ENCODE peak calls at places on chromosomes 12 and 14, in eight cellular contexts. One of them, this sample, is unnamed.

GRCh38 chr14:22071001-22071400 is 397.4 kb upstream of the OR4E1 start:
- DNase-seq in astrocyte of the spinal cord: no peak
- DNase-seq in BJ: no peak
- DNase-seq in HFF-Myc: no peak
- DNase-seq in foreskin fibroblast: no peak
- DNase-seq in A549: no peak
- DNase-seq in endodermal cell: no peak
- DNase-seq in cardiac muscle cell: no peak
- DNase-seq in this sample: no peak

GRCh38 chr14:93085916-93086315 is 29.8 kb downstream of the ITPK1 start:
- DNase-seq in cardiac muscle cell: peak
- DNase-seq in endodermal cell: peak
- DNase-seq in astrocyte of the spinal cord: no peak
- DNase-seq in BJ: no peak
- DNase-seq in A549: no peak
- DNase-seq in HFF-Myc: no peak
- DNase-seq in foreskin fibroblast: peak
- DNase-seq in this sample: no peak

GRCh38 chr12:67222302-67222701 is 46.9 kb upstream of the CAND1 start:
- DNase-seq in A549: no peak
- DNase-seq in foreskin fibroblast: peak
- DNase-seq in endodermal cell: peak
- DNase-seq in astrocyte of the spinal cord: peak
- DNase-seq in BJ: no peak
- DNase-seq in HFF-Myc: no peak
- DNase-seq in cardiac muscle cell: peak
- DNase-seq in this sample: no peak

GRCh38 chr12:80161612-80162011 is 62.3 kb downstream of the OTOGL start:
- DNase-seq in A549: no peak
- DNase-seq in astrocyte of the spinal cord: no peak
- DNase-seq in HFF-Myc: no peak
- DNase-seq in cardiac muscle cell: no peak
- DNase-seq in BJ: no peak
- DNase-seq in endodermal cell: no peak
- DNase-seq in foreskin fibroblast: peak
- DNase-seq in this sample: no peak

GRCh38 chr14:80448267-80448666 is 237.0 kb upstream of the DIO2 start:
- DNase-seq in foreskin fibroblast: no peak
- DNase-seq in cardiac muscle cell: no peak
- DNase-seq in endodermal cell: no peak
- DNase-seq in A549: no peak
- DNase-seq in HFF-Myc: no peak
- DNase-seq in BJ: no peak
- DNase-seq in astrocyte of the spinal cord: no peak
- DNase-seq in this sample: no peak

GRCh38 chr12:41333988-41334387 is 145.9 kb downstream of the PDZRN4 start:
- DNase-seq in foreskin fibroblast: no peak
- DNase-seq in HFF-Myc: no peak
- DNase-seq in astrocyte of the spinal cord: no peak
- DNase-seq in endodermal cell: no peak
- DNase-seq in cardiac muscle cell: no peak
- DNase-seq in A549: no peak
- DNase-seq in BJ: no peak
- DNase-seq in this sample: no peak

GRCh38 chr12:128567730-128568129 is 256.0 kb downstream of the SLC15A4 start:
- DNase-seq in A549: no peak
- DNase-seq in endodermal cell: no peak
- DNase-seq in astrocyte of the spinal cord: no peak
- DNase-seq in cardiac muscle cell: no peak
- DNase-seq in BJ: no peak
- DNase-seq in foreskin fibroblast: no peak
- DNase-seq in HFF-Myc: no peak
- DNase-seq in this sample: no peak

GRCh38 chr12:20696181-20696580 is 1.0 kb downstream of the SLCO1C1 start:
- DNase-seq in A549: no peak
- DNase-seq in cardiac muscle cell: peak
- DNase-seq in endodermal cell: peak
- DNase-seq in astrocyte of the spinal cord: no peak
- DNase-seq in foreskin fibroblast: no peak
- DNase-seq in HFF-Myc: no peak
- DNase-seq in BJ: no peak
- DNase-seq in this sample: no peak

GRCh38 chr14:55845963-55846851 is 266.2 kb downstream of the KTN1 start:
- DNase-seq in A549: no peak
- DNase-seq in HFF-Myc: no peak
- DNase-seq in astrocyte of the spinal cord: no peak
- DNase-seq in endodermal cell: no peak
- DNase-seq in foreskin fibroblast: no peak
- DNase-seq in BJ: no peak
- DNase-seq in cardiac muscle cell: no peak
- DNase-seq in this sample: no peak

GRCh38 chr14:24307575-24308341 is at the start of gene CIDEB:
- DNase-seq in HFF-Myc: no peak
- DNase-seq in cardiac muscle cell: peak
- DNase-seq in endodermal cell: peak
- DNase-seq in astrocyte of the spinal cord: peak
- DNase-seq in A549: peak
- DNase-seq in BJ: no peak
- DNase-seq in foreskin fibroblast: peak
- DNase-seq in this sample: no peak

GRCh38 chr12:124407074-124407473 is 112.2 kb downstream of the RFLNA start:
- DNase-seq in HFF-Myc: no peak
- DNase-seq in foreskin fibroblast: no peak
- DNase-seq in endodermal cell: peak
- DNase-seq in A549: no peak
- DNase-seq in astrocyte of the spinal cord: no peak
- DNase-seq in BJ: no peak
- DNase-seq in cardiac muscle cell: no peak
- DNase-seq in this sample: no peak

GRCh38 chr12:57139796-57140649 is 7.4 kb downstream of the LRP1-AS start:
- DNase-seq in BJ: no peak
- DNase-seq in foreskin fibroblast: peak
- DNase-seq in astrocyte of the spinal cord: no peak
- DNase-seq in HFF-Myc: no peak
- DNase-seq in cardiac muscle cell: no peak
- DNase-seq in endodermal cell: no peak
- DNase-seq in A549: no peak
- DNase-seq in this sample: no peak

GRCh38 chr12:124381454-124382207 is 86.7 kb downstream of the RFLNA start:
- DNase-seq in cardiac muscle cell: no peak
- DNase-seq in A549: peak
- DNase-seq in HFF-Myc: no peak
- DNase-seq in foreskin fibroblast: peak
- DNase-seq in astrocyte of the spinal cord: peak
- DNase-seq in BJ: peak
- DNase-seq in endodermal cell: no peak
- DNase-seq in this sample: no peak

GRCh38 chr14:92609955-92610354 is 96.4 kb downstream of the RIN3 start:
- DNase-seq in endodermal cell: no peak
- DNase-seq in BJ: no peak
- DNase-seq in astrocyte of the spinal cord: no peak
- DNase-seq in A549: no peak
- DNase-seq in foreskin fibroblast: peak
- DNase-seq in cardiac muscle cell: no peak
- DNase-seq in HFF-Myc: no peak
- DNase-seq in this sample: no peak

GRCh38 chr14:90911121-90911520 is 94.9 kb upstream of the TTC7B start:
- DNase-seq in foreskin fibroblast: peak
- DNase-seq in endodermal cell: no peak
- DNase-seq in astrocyte of the spinal cord: no peak
- DNase-seq in HFF-Myc: no peak
- DNase-seq in A549: no peak
- DNase-seq in BJ: no peak
- DNase-seq in cardiac muscle cell: no peak
- DNase-seq in this sample: no peak

GRCh38 chr14:76293221-76293620 is 82.7 kb upstream of the ESRRB start:
- DNase-seq in A549: no peak
- DNase-seq in cardiac muscle cell: no peak
- DNase-seq in HFF-Myc: no peak
- DNase-seq in BJ: no peak
- DNase-seq in astrocyte of the spinal cord: no peak
- DNase-seq in endodermal cell: peak
- DNase-seq in foreskin fibroblast: no peak
- DNase-seq in this sample: no peak

GRCh38 chr14:74906923-74907620 is 16.0 kb downstream of the RPS6KL1 start:
- DNase-seq in BJ: no peak
- DNase-seq in astrocyte of the spinal cord: no peak
- DNase-seq in foreskin fibroblast: no peak
- DNase-seq in A549: no peak
- DNase-seq in cardiac muscle cell: no peak
- DNase-seq in endodermal cell: peak
- DNase-seq in HFF-Myc: no peak
- DNase-seq in this sample: no peak
- TF ChIP-seq CTCF in BJ: peak
- TF ChIP-seq CTCF in astrocyte of the spinal cord: peak
- TF ChIP-seq CTCF in foreskin fibroblast: peak
- TF ChIP-seq CTCF in A549: no peak
- TF ChIP-seq CTCF in cardiac muscle cell: peak
- TF ChIP-seq CTCF in endodermal cell: peak
- TF ChIP-seq CTCF in HFF-Myc: peak
- TF ChIP-seq CTCF in this sample: peak

DNA sequence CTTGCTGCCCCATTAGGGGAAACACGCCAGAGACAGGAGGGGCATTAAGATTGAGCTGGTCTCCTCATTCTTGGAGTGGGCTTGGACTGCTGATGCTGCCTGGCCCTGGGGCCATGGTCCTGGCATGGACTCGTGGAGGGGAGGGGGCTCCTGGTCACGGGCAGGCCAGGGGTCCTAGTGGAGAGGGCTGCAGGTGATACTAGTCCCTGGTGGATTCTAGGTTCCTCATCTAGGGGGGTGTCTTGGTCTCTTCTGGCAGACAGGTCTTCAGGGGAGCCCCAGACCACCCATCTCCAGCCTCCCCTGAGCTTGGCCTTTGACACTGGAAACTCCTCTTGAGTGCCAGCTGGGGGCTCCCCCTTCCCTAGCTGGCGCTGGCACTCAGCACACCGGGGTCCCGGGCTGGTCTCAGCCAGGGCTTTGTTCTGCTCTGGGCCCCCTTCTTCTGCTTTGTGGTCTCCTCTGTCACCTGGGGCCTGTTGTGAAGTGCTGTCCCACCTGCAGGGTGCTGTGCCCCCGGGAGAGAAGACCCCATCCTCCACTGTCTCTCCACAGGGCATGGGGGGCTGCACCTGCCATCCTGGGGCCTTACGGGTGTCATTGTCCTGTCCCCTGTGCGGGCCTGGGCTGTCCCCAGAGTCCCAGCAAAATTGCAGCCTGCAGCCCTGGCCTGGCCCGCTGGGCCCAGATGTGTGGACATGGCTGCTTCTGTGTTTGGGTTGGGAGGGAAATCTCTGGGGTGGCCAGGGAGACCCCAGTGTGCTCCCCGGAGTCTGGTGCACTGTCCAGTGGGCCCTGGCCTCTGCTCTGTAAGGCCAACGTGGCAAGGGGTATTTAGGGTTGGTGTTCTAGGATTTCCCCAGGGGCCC is 2.3 kb downstream of the KIF26A start:
- DNase-seq in foreskin fibroblast: no peak
- DNase-seq in A549: no peak
- DNase-seq in cardiac muscle cell: no peak
- DNase-seq in HFF-Myc: no peak
- DNase-seq in BJ: no peak
- DNase-seq in endodermal cell: peak
- DNase-seq in astrocyte of the spinal cord: no peak
- DNase-seq in this sample: no peak
- H3K4me3 ChIP-seq in foreskin fibroblast: no peak
- H3K4me3 ChIP-seq in A549: no peak
- H3K4me3 ChIP-seq in cardiac muscle cell: no peak
- H3K4me3 ChIP-seq in HFF-Myc: peak
- H3K4me3 ChIP-seq in BJ: no peak
- H3K4me3 ChIP-seq in endodermal cell: peak
- H3K4me3 ChIP-seq in astrocyte of the spinal cord: no peak
- H3K4me3 ChIP-seq in this sample: no peak

DNA sequence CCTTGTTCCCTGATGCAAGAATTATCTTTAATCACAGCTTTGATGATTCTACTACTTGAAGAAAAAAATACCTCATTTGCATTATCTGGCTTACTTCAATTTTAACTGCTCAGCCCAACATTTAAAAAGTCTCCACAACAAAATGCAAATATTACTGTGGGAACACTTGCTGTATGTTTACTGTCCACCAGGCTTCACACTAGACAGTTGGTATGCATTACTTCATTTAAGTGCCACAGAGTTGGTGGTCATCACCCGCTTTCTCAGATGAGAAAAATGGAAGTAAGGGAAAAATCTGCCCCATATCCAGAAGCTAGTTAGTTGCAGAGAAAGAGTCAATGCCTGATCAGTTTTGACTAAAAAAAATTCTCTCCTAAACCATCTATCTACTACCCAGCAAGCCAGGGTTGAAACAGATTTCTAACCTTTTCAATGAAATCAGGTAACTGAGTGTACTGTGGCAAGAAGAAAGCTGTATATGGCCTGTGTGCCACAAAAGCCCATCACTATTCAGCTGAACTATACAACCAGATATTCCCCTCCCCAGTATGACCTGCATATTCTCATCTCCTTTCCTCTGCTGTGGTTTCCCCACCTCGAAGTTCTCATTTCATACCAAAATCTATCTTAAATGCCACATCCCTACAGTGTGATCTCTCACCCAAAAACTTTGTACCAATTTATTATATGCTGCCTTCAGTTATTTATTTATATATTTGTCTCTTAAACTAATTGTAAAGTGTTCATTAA is 90.3 kb downstream of the ATP2B1 start:
- DNase-seq in foreskin fibroblast: no peak
- DNase-seq in HFF-Myc: no peak
- DNase-seq in BJ: no peak
- DNase-seq in cardiac muscle cell: no peak
- DNase-seq in A549: no peak
- DNase-seq in endodermal cell: no peak
- DNase-seq in astrocyte of the spinal cord: no peak
- DNase-seq in this sample: no peak
- TF ChIP-seq CTCF in foreskin fibroblast: no peak
- TF ChIP-seq CTCF in HFF-Myc: no peak
- TF ChIP-seq CTCF in BJ: no peak
- TF ChIP-seq CTCF in cardiac muscle cell: no peak
- TF ChIP-seq CTCF in A549: no peak
- TF ChIP-seq CTCF in endodermal cell: peak
- TF ChIP-seq CTCF in astrocyte of the spinal cord: no peak
- TF ChIP-seq CTCF in this sample: no peak

DNA sequence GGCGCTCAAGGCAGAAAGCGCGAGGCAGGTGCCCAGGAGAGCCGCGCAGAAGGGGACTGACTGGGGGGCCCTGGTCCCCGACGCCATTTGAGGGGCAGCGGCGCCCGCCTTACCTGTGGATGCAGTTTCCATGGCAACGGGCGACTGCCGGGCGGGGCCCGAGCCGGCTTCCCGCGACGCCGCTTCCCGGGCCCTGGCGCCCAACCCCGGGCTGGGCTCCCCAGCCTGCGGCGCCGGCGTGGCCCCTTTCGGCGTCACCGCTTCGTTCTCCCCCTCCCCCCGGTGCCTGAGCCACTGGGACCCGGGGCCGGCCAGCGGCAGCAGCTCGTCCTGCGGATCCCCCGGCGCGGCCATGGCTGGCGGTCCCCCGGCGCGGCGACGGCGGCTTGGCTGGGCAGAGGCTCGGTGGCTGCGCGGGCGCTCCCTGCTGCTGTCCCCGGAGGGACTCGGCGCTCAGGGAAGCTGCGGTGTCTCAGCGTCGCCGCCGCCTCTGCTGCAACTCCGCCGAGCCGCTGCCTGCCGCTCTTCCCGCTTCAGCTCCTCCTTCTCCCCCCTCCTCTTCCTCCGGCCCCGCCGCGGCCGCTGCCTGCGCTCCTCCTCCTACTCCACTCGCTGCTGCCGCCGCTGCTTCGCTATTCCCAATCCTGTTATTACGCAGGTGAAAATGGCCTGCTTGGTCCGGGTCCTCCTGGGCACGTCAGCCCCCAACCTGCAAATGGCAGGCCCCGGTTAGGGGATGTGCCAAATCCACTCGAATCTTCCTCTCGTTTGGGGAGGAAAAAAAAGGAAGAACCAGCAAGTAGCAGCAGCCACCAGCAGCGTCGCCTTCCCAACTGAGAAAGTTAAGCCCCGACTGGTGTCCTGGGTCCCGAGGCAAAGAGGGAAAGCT is at the start of gene RTN1:
- DNase-seq in A549: no peak
- DNase-seq in cardiac muscle cell: peak
- DNase-seq in endodermal cell: peak
- DNase-seq in foreskin fibroblast: peak
- DNase-seq in astrocyte of the spinal cord: peak
- DNase-seq in BJ: no peak
- DNase-seq in HFF-Myc: no peak
- DNase-seq in this sample: no peak
- H3K4me3 ChIP-seq in A549: peak
- H3K4me3 ChIP-seq in cardiac muscle cell: peak
- H3K4me3 ChIP-seq in endodermal cell: peak
- H3K4me3 ChIP-seq in foreskin fibroblast: peak
- H3K4me3 ChIP-seq in astrocyte of the spinal cord: peak
- H3K4me3 ChIP-seq in BJ: peak
- H3K4me3 ChIP-seq in HFF-Myc: peak
- H3K4me3 ChIP-seq in this sample: peak